ENCODE peak calls at places on chromosomes 12 and 14, in seven cellular contexts. L, P, D, R, Q, S and M are unnamed samples. For H3K4me1, the result is how much of the 10 kb centered on the place peaks cover.

GRCh38 chr14:78152246-78153068 is 17.7 kb upstream of the NRXN3 start:
- DNase-seq in L (no peak), P (no peak), D (no peak), R (peak), Q (no peak), S (peak), M (no peak)

GRCh38 chr14:79285263-79285662 is 926.0 kb downstream of the DIO2 start:
- DNase-seq in L (no peak), P (no peak), D (no peak), R (no peak), Q (no peak), S (no peak), M (no peak)

GRCh38 chr12:98973395-98973794 is 328.3 kb downstream of the APAF1 start:
- DNase-seq in L (no peak), P (no peak), D (no peak), R (no peak), Q (no peak), S (no peak), M (no peak)

GRCh38 chr14:106578479-106578878 is 1052.1 kb downstream of the TMEM121 start:
- DNase-seq in L (no peak), P (no peak), D (no peak), R (no peak), Q (no peak), S (no peak), M (no peak)

GRCh38 chr12:6326316-6326959 is 15.4 kb downstream of the TNFRSF1A start:
- DNase-seq in L (no peak), P (peak), D (no peak), R (peak), Q (peak), S (peak), M (peak)

GRCh38 chr12:98868076-98868475 is 223.0 kb downstream of the APAF1 start:
- DNase-seq in L (no peak), P (no peak), D (no peak), R (no peak), Q (peak), S (no peak), M (no peak)

GRCh38 chr14:53929871-53930685 is 26.5 kb downstream of the BMP4 start:
- DNase-seq in L (no peak), P (no peak), D (no peak), R (no peak), Q (peak), S (peak), M (no peak)

GRCh38 chr12:109760031-109760929 is 46.7 kb downstream of the FAM222A start:
- DNase-seq in L (no peak), P (peak), D (no peak), R (peak), Q (peak), S (no peak), M (peak)

GRCh38 chr12:132170094-132170636 is 25.9 kb downstream of the NOC4L start:
- DNase-seq in L (no peak), P (no peak), D (no peak), R (peak), Q (no peak), S (no peak), M (no peak)

GRCh38 chr12:121300083-121300819 is 3.7 kb upstream of the CAMKK2 start:
- DNase-seq in L (no peak), P (no peak), D (no peak), R (no peak), Q (peak), S (peak), M (no peak)

GRCh38 chr12:75954076-75954475 is 77.5 kb downstream of the PHLDA1 start:
- DNase-seq in L (no peak), P (no peak), D (no peak), R (peak), Q (no peak), S (no peak), M (no peak)

GRCh38 chr12:3275171-3276041 is 198.2 kb downstream of the TSPAN9 start:
- DNase-seq in L (no peak), P (peak), D (peak), R (peak), Q (peak), S (peak), M (peak)

GRCh38 chr12:32443491-32443890 is 44.1 kb downstream of the FGD4 start:
- DNase-seq in L (no peak), P (no peak), D (no peak), R (no peak), Q (no peak), S (no peak), M (no peak)
- H3K4me1 ChIP-seq in L (under half), P (under half), D (under half), R (under half), Q (under half), S (under half), M (under half)

GRCh38 chr12:10491766-10492165 is 13.9 kb upstream of the EIF2S3B start:
- DNase-seq in L (no peak), P (no peak), D (no peak), R (no peak), Q (no peak), S (no peak), M (no peak)
- H3K4me3 ChIP-seq in L (no peak), P (no peak), D (no peak), R (no peak), Q (no peak), S (no peak), M (no peak)

DNA sequence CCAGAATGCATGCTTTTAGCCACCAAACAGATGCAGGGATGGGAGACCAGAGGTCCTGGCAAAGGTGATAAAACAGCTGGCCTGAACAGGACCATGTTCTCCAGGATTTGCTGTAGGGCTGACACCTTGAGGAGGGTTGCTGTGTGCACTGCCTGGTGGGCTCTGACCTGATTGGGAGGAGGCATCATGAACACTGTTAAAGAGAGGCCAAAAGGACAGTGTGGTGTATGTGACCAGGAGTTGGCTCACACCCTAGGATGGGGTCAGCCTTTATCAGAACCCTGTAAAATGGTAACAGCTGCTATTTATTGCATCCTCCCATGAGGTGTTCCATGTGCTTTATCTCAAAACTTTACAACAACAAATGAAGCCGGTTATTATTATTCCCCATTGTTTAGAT is 8.8 kb downstream of the SYNDIG1L start:
- DNase-seq in L (no peak), P (no peak), D (no peak), R (no peak), Q (no peak), S (no peak), M (no peak)
- H3K4me1 ChIP-seq in L (under half), P (under half), D (under half), R (under half), Q (under half), S (under half), M (under half)

GRCh38 chr14:69880051-69880487 is 853 bp downstream of the SMOC1 start:
- DNase-seq in L (no peak), P (no peak), D (no peak), R (no peak), Q (peak), S (no peak), M (no peak)
- H3K4me3 ChIP-seq in L (no peak), P (peak), D (no peak), R (peak), Q (peak), S (no peak), M (no peak)

GRCh38 chr12:27527512-27527911 is 3.5 kb downstream of the PPFIBP1 start:
- DNase-seq in L (no peak), P (no peak), D (no peak), R (no peak), Q (no peak), S (no peak), M (no peak)

GRCh38 chr12:27534060-27534764 is 10.2 kb downstream of the PPFIBP1 start:
- DNase-seq in L (no peak), P (no peak), D (peak), R (no peak), Q (peak), S (peak), M (no peak)

GRCh38 chr12:27528788-27529187 is 4.8 kb downstream of the PPFIBP1 start:
- DNase-seq in L (no peak), P (no peak), D (no peak), R (no peak), Q (no peak), S (no peak), M (no peak)

GRCh38 chr12:27531916-27532315 is 7.9 kb downstream of the PPFIBP1 start:
- DNase-seq in L (no peak), P (no peak), D (no peak), R (no peak), Q (no peak), S (no peak), M (no peak)

DNA sequence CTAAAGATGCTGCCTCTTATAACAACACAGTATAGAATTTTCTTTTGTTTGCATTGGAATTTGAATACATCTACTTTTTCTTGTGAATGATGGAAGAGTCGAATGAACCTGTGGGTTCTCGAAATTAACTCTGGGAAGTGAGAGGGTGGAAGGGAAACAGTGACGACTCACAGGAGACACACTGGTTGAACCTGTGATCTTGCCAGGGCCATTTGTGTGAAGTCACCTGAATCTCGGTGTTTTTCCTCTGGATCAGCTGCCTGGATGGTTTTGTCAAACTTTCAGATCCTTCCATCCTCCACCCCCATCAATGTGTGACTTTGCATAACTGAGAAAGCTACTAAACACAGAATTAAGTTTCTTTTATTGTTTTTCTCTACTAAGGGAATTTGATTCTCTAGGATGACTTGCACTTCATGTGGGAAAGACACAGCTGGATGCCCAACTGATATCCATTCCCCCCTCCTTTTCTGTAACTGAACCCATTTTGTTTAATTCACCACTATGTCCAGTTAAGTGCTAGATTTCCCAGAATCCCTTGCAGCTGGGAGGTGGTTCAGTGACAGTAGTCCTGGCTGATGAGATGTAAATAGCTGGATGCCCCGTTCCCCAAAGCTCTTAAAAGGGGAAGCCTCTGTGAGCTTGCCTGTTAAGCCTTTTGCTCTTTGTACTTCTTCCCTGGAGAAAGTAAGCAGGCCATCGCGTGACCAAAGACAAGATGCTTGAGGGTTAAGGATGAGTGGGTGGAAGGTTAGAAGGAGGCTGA is 6.3 kb downstream of the PPFIBP1 start:
- DNase-seq in L (no peak), P (no peak), D (no peak), R (no peak), Q (no peak), S (no peak), M (no peak)
- H3K4me1 ChIP-seq in L (under half), P (half or more), D (under half), R (under half), Q (under half), S (under half), M (under half)